ENCODE peak calls at places on chromosome 12, in eight cellular contexts. A is NCI-H1694; Q is hepatocyte; L is stimulated activated CD4-positive, alpha-beta T cell treated with anti-CD3 and anti-CD28 coated beads, Interleukin-15, amount 100 ng/mL, for 24 hours; Z is A549; W is EH; C is activated CD4-positive, alpha-beta memory T cell treated with anti-CD3 and anti-CD28 coated beads for 36 hours; G is iris pigment epithelial cell. F is an unnamed sample.

GRCh38 chr12:6827437-6827894 is 741 bp upstream of the P3H3 start:
- DNase-seq in A (peak; percentile 96), Q (peak; percentile 91), L (peak; percentile 80), Z (peak; percentile 84), W (peak; percentile 87), C (peak; percentile 73), G (peak; percentile 82), F (no peak)

GRCh38 chr12:55847033-55847432 is 4.3 kb upstream of the MMP19 start:
- DNase-seq in A (no peak), Q (no peak), L (peak; percentile 34), Z (no peak), W (peak; percentile 86), C (peak; percentile 69), G (peak; percentile 86), F (no peak)

GRCh38 chr12:102067574-102068258 is 5.9 kb upstream of the WASHC3 start:
- DNase-seq in A (no peak), Q (no peak), L (no peak), Z (no peak), W (peak; percentile 67), C (no peak), G (peak; percentile 43), F (no peak)

GRCh38 chr12:117240356-117240755 is 50.1 kb upstream of the FBXO21 start:
- DNase-seq in A (peak; percentile 84), Q (no peak), L (no peak), Z (no peak), W (no peak), C (no peak), G (no peak), F (no peak)

GRCh38 chr12:87119713-87120112 is 863.5 kb upstream of the MGAT4C start:
- DNase-seq in A (no peak), Q (no peak), L (no peak), Z (no peak), W (no peak), C (no peak), G (no peak), F (no peak)

GRCh38 chr12:8532045-8532444 is 8.7 kb downstream of the CLEC4E start:
- DNase-seq in A (no peak), Q (no peak), L (no peak), Z (no peak), W (no peak), C (no peak), G (no peak), F (no peak)

GRCh38 chr12:19039515-19039914 is 90.0 kb upstream of the PLEKHA5 start:
- DNase-seq in A (no peak), Q (no peak), L (no peak), Z (no peak), W (no peak), C (no peak), G (no peak), F (no peak)

GRCh38 chr12:1527789-1528188 is 66.6 kb downstream of the FBXL14 start:
- DNase-seq in A (no peak), Q (no peak), L (no peak), Z (no peak), W (peak; percentile 98), C (no peak), G (peak; percentile 79), F (no peak)

GRCh38 chr12:109289004-109289403 is 20.1 kb downstream of the FOXN4 start:
- DNase-seq in A (peak; percentile 75), Q (no peak), L (no peak), Z (no peak), W (no peak), C (no peak), G (no peak), F (no peak)

GRCh38 chr12:69252033-69252432 is 12.7 kb downstream of the CPSF6 start:
- DNase-seq in A (no peak), Q (no peak), L (no peak), Z (no peak), W (peak; percentile 69), C (no peak), G (peak; percentile 23), F (no peak)

GRCh38 chr12:121300083-121300819 is 3.7 kb upstream of the CAMKK2 start:
- DNase-seq in A (no peak), Q (peak; percentile 25), L (no peak), Z (no peak), W (no peak), C (no peak), G (no peak), F (no peak)

F was measured in HL-60.